ENCODE peak calls at places on chromosomes 11 and 22, in four cellular contexts. One of them, this sample, is unnamed.

GRCh38 chr22:46671824-46672432 is 51.7 kb downstream of the GRAMD4 start:
- DNase-seq in K562: no peak
- DNase-seq in A549: no peak
- DNase-seq in HepG2: no peak
- DNase-seq in this sample: no peak

GRCh38 chr22:45600791-45601730 is 70.6 kb upstream of the ATXN10 start:
- DNase-seq in K562: no peak
- DNase-seq in A549: no peak
- DNase-seq in HepG2: no peak
- DNase-seq in this sample: no peak

GRCh38 chr11:116466231-116466630 is 306.6 kb downstream of the BUD13 start:
- DNase-seq in K562: no peak
- DNase-seq in A549: no peak
- DNase-seq in HepG2: no peak
- DNase-seq in this sample: no peak

GRCh38 chr11:13963169-13963948 is 836 bp downstream of the SPON1 start:
- DNase-seq in K562: no peak
- DNase-seq in A549: no peak
- DNase-seq in HepG2: no peak
- DNase-seq in this sample: peak

GRCh38 chr22:44186737-44187136 is 6.0 kb downstream of the PARVG start:
- DNase-seq in K562: no peak
- DNase-seq in A549: no peak
- DNase-seq in HepG2: no peak
- DNase-seq in this sample: no peak

GRCh38 chr11:132158696-132159095 is 788.3 kb downstream of the NTM start:
- DNase-seq in K562: no peak
- DNase-seq in A549: no peak
- DNase-seq in HepG2: no peak
- DNase-seq in this sample: no peak

GRCh38 chr22:39312410-39312809 is 7.0 kb downstream of the RPL3 start:
- DNase-seq in K562: no peak
- DNase-seq in A549: no peak
- DNase-seq in HepG2: no peak
- DNase-seq in this sample: no peak

GRCh38 chr22:19775496-19776325 is 15.1 kb downstream of the TBX1 start:
- DNase-seq in K562: no peak
- DNase-seq in A549: no peak
- DNase-seq in HepG2: no peak
- DNase-seq in this sample: peak

GRCh38 chr22:30220338-30221009 is 26.1 kb downstream of the LIF start:
- DNase-seq in K562: no peak
- DNase-seq in A549: no peak
- DNase-seq in HepG2: no peak
- DNase-seq in this sample: no peak

GRCh38 chr11:16001899-16002426 is 354.4 kb downstream of the SOX6 start:
- DNase-seq in K562: no peak
- DNase-seq in A549: peak
- DNase-seq in HepG2: peak
- DNase-seq in this sample: no peak

GRCh38 chr22:45425531-45426265 is 12.2 kb downstream of the RIBC2 start:
- DNase-seq in K562: no peak
- DNase-seq in A549: no peak
- DNase-seq in HepG2: no peak
- DNase-seq in this sample: no peak

GRCh38 chr22:40567626-40568328 is 68.7 kb downstream of the MRTFA start:
- DNase-seq in K562: no peak
- DNase-seq in A549: no peak
- DNase-seq in HepG2: no peak
- DNase-seq in this sample: no peak

GRCh38 chr11:65593518-65594414 is 1.8 kb downstream of the KCNK7 start:
- DNase-seq in K562: peak
- DNase-seq in A549: no peak
- DNase-seq in HepG2: no peak
- DNase-seq in this sample: peak

GRCh38 chr11:47087801-47088200 is 88.9 kb downstream of the ARFGAP2 start:
- DNase-seq in K562: peak
- DNase-seq in A549: no peak
- DNase-seq in HepG2: no peak
- DNase-seq in this sample: no peak

GRCh38 chr22:22578702-22579424 is 19.8 kb upstream of the PRAME start:
- DNase-seq in K562: peak
- DNase-seq in A549: peak
- DNase-seq in HepG2: no peak
- DNase-seq in this sample: no peak

GRCh38 chr22:18997306-18997924 is 61.3 kb upstream of the PRODH start:
- DNase-seq in K562: no peak
- DNase-seq in A549: no peak
- DNase-seq in HepG2: no peak
- DNase-seq in this sample: no peak

GRCh38 chr22:35418726-35419125 is 18.8 kb downstream of the MCM5 start:
- DNase-seq in K562: no peak
- DNase-seq in A549: no peak
- DNase-seq in HepG2: no peak
- DNase-seq in this sample: no peak

GRCh38 chr11:36736103-36736502 is 138.1 kb upstream of the RAG2 start:
- DNase-seq in K562: no peak
- DNase-seq in A549: no peak
- DNase-seq in HepG2: no peak
- DNase-seq in this sample: no peak

GRCh38 chr22:24599514-24599913 is 3.5 kb upstream of the GGT1 start:
- DNase-seq in K562: no peak
- DNase-seq in A549: no peak
- DNase-seq in HepG2: no peak
- DNase-seq in this sample: peak

GRCh38 chr11:45163956-45164575 is 17.6 kb downstream of the PRDM11 start:
- DNase-seq in K562: no peak
- DNase-seq in A549: no peak
- DNase-seq in HepG2: no peak
- DNase-seq in this sample: no peak

GRCh38 chr11:1942541-1943260 is 4.4 kb upstream of the MRPL23 start:
- DNase-seq in K562: no peak
- DNase-seq in A549: no peak
- DNase-seq in HepG2: no peak
- DNase-seq in this sample: no peak

GRCh38 chr11:27183672-27184457 is 143.2 kb downstream of the BBOX1 start:
- DNase-seq in K562: peak
- DNase-seq in A549: peak
- DNase-seq in HepG2: peak
- DNase-seq in this sample: peak

GRCh38 chr11:79437981-79438630 is 2.7 kb downstream of the TENM4 start:
- DNase-seq in K562: no peak
- DNase-seq in A549: no peak
- DNase-seq in HepG2: no peak
- DNase-seq in this sample: peak

GRCh38 chr11:116990061-116990473 is 108.2 kb downstream of the SIK3 start:
- DNase-seq in K562: peak
- DNase-seq in A549: no peak
- DNase-seq in HepG2: peak
- DNase-seq in this sample: no peak

GRCh38 chr11:64500176-64501013 is 90.6 kb upstream of the SLC22A12 start:
- DNase-seq in K562: peak
- DNase-seq in A549: peak
- DNase-seq in HepG2: no peak
- DNase-seq in this sample: no peak
- TF ChIP-seq NR3C1 in K562: no peak
- TF ChIP-seq NR3C1 in A549: no peak
- TF ChIP-seq NR3C1 in HepG2: no peak
- TF ChIP-seq NR3C1 in this sample: no peak

GRCh38 chr11:8357505-8357888 is 93.8 kb upstream of the LMO1 start:
- DNase-seq in K562: no peak
- DNase-seq in A549: no peak
- DNase-seq in HepG2: no peak
- DNase-seq in this sample: no peak

GRCh38 chr11:8355418-8355742 is 91.7 kb upstream of the LMO1 start:
- DNase-seq in K562: no peak
- DNase-seq in A549: no peak
- DNase-seq in HepG2: no peak
- DNase-seq in this sample: no peak

GRCh38 chr11:8356216-8356615 is 92.5 kb upstream of the LMO1 start:
- DNase-seq in K562: no peak
- DNase-seq in A549: no peak
- DNase-seq in HepG2: no peak
- DNase-seq in this sample: no peak

GRCh38 chr11:8357891-8358566 is 94.4 kb upstream of the LMO1 start:
- DNase-seq in K562: no peak
- DNase-seq in A549: no peak
- DNase-seq in HepG2: no peak
- DNase-seq in this sample: no peak

DNA sequence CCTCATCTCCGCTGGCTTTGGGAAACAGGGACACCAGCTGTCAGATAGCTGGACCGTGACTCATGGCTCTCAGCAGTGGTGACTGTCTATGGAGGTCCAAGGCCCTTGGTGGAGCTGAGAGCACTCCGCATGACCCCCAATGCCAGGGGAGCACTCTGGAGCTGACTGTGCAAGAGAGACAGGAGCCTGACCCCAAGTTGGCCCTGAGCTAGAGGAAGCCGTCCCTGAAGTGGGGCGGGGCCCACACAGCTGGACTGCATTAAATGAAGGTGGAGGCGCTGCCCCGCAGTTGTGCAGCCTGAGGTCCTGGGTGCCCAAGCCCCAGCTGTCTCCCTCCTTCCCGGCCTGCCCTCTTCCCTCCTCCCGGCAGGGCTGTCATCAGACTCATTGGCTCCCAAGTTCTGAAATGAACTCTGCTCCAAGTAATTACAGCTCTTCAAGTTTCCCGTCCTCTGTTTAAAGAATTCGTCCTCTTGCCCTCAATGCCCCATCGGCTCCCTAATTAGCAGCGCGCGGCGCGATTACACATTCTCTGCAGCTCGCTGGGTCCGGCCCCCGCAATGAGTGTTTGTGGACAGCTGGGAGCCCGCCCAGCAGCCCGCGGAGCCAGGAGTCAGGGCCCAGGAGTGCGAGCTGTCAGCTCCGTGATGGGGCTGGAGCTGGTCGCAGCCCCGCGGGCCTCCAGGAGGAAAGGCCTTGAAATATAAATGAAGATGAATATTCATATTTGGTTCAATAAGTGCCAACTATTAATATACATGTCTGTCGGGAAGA is 93.2 kb upstream of the LMO1 start:
- DNase-seq in K562: no peak
- DNase-seq in A549: no peak
- DNase-seq in HepG2: no peak
- DNase-seq in this sample: no peak
- TF ChIP-seq ESRRA in K562: no peak
- TF ChIP-seq ESRRA in A549: no peak
- TF ChIP-seq ESRRA in HepG2: no peak
- TF ChIP-seq ESRRA in this sample: no peak

DNA sequence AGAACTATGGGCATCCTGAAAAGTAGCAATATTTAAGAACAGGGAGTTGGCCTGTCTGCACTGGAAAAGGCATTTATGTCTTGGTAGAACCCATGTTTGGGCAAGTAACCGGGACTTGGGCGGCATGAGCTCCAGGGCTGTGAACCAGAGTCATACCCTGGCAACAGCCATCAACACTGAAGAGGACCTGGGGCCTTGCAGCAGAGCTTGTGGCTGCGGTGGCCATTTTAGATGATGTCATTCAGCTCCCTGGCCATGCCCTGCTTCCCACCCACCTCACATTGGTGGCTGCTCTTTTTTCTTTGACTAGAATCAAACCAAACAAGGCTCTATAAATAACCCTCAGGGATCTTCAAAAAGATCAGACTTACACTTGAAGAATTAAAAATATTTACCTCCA is 26.6 kb downstream of the EHF start:
- DNase-seq in K562: no peak
- DNase-seq in A549: peak
- DNase-seq in HepG2: no peak
- DNase-seq in this sample: no peak
- TF ChIP-seq NR3C1 in K562: no peak
- TF ChIP-seq NR3C1 in A549: no peak
- TF ChIP-seq NR3C1 in HepG2: no peak
- TF ChIP-seq NR3C1 in this sample: no peak

DNA sequence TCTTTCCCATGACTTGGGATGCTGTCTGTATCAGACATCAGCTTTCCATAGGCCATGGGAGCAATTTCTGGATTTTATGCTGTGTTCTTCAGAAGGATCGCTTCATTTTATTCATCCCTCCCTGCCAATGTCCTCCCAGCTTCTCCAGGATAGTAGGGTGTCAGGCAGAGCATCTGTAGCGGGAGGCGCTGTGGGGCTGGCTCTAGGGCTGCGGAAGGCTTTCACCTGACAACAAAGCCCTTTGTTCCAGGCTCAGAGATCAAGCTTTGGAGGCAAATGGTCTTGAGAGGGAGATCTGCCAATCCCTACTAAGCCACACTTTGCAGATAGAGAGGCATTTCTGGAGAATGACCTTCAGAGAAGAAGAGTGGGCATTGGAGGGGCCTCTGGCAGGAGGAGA is 29.5 kb upstream of the FTH1 start:
- DNase-seq in K562: no peak
- DNase-seq in A549: no peak
- DNase-seq in HepG2: peak
- DNase-seq in this sample: no peak
- TF ChIP-seq ESRRA in K562: no peak
- TF ChIP-seq ESRRA in A549: no peak
- TF ChIP-seq ESRRA in HepG2: no peak
- TF ChIP-seq ESRRA in this sample: no peak

This sample was measured in WTC11.